ENCODE peak calls at places on chromosomes 5 and 9, in five cellular contexts. F, O, H, G and J are unnamed samples.

GRCh38 chr9:128383791-128384190 is 12.6 kb downstream of the URM1 start:
- DNase-seq in F (no peak), O (no peak), H (no peak), G (no peak), J (no peak)

GRCh38 chr5:177479774-177480173 is 6.3 kb upstream of the DBN1 start:
- DNase-seq in F (peak; percentile 53), O (no peak), H (no peak), G (no peak), J (no peak)

GRCh38 chr5:180054226-180054625 is 17.3 kb downstream of the RNF130 start:
- DNase-seq in F (no peak), O (no peak), H (no peak), G (no peak), J (no peak)

GRCh38 chr5:28374492-28374934 is 1336.1 kb upstream of the CDH9 start:
- DNase-seq in F (no peak), O (no peak), H (no peak), G (no peak), J (no peak)

GRCh38 chr5:41876678-41877077 is 6.5 kb upstream of the OXCT1 start:
- DNase-seq in F (no peak), O (no peak), H (no peak), G (no peak), J (no peak)

GRCh38 chr5:150161242-150162141 is 5.1 kb upstream of the CDX1 start:
- DNase-seq in F (peak; percentile 75), O (peak; percentile 78), H (peak; percentile 96), G (peak; percentile 89), J (peak; percentile 91)

GRCh38 chr9:113624721-113625120 is 161.2 kb downstream of the RGS3 start:
- DNase-seq in F (no peak), O (no peak), H (no peak), G (no peak), J (peak; percentile 70)

GRCh38 chr5:177276886-177277285 is 26.6 kb downstream of the RAB24 start:
- DNase-seq in F (no peak), O (no peak), H (no peak), G (no peak), J (no peak)

GRCh38 chr5:169288066-169288753 is 12.7 kb downstream of the SLIT3 start:
- DNase-seq in F (peak; percentile 57), O (no peak), H (no peak), G (no peak), J (no peak)

GRCh38 chr9:33044677-33045282 is 19.7 kb downstream of the DNAJA1 start:
- DNase-seq in F (no peak), O (peak; percentile 53), H (peak; percentile 19), G (no peak), J (no peak)

GRCh38 chr9:114339130-114339908 is 9.7 kb downstream of the ORM2 start:
- DNase-seq in F (peak; percentile 50), O (peak; percentile 66), H (peak; percentile 65), G (no peak), J (no peak)

GRCh38 chr5:7850533-7851239 is at the start of gene CFAP90:
- DNase-seq in F (no peak), O (peak; percentile 35), H (peak; percentile 94), G (no peak), J (no peak)

GRCh38 chr5:171600736-171601265 is 181.4 kb downstream of the FGF18 start:
- DNase-seq in F (no peak), O (no peak), H (no peak), G (peak; percentile 80), J (peak; percentile 64)

GRCh38 chr9:38083858-38084555 is 15.0 kb upstream of the SHB start:
- DNase-seq in F (no peak), O (peak; percentile 3), H (no peak), G (peak; percentile 44), J (peak; percentile 24)

GRCh38 chr9:68706579-68707201 is 1.6 kb downstream of the PIP5K1B start:
- DNase-seq in F (no peak), O (no peak), H (no peak), G (no peak), J (no peak)

GRCh38 chr5:112923148-112923917 is 1.3 kb upstream of the REEP5 start:
- DNase-seq in F (no peak), O (no peak), H (no peak), G (no peak), J (no peak)

GRCh38 chr9:130147910-130148309 is 24.3 kb upstream of the NCS1 start:
- DNase-seq in F (no peak), O (no peak), H (no peak), G (no peak), J (no peak)

GRCh38 chr9:113875420-113875916 is 641 bp upstream of the ZNF618 start:
- DNase-seq in F (peak; percentile 23), O (no peak), H (no peak), G (no peak), J (no peak)

GRCh38 chr9:89428901-89429890 is 68.7 kb downstream of the SEMA4D start:
- DNase-seq in F (no peak), O (no peak), H (no peak), G (no peak), J (no peak)

GRCh38 chr5:141521244-141521781 is 32.4 kb downstream of the PCDHGC5 start:
- DNase-seq in F (peak; percentile 100), O (no peak), H (no peak), G (no peak), J (no peak)

GRCh38 chr5:114362197-114362976 is 517 bp downstream of the KCNN2 start:
- DNase-seq in F (no peak), O (no peak), H (peak; percentile 64), G (no peak), J (no peak)

GRCh38 chr5:65801332-65801731 is 79.3 kb downstream of the NLN start:
- DNase-seq in F (peak; percentile 76), O (no peak), H (no peak), G (no peak), J (no peak)

GRCh38 chr5:78215565-78215964 is 78.9 kb downstream of the AP3B1 start:
- DNase-seq in F (no peak), O (no peak), H (no peak), G (no peak), J (no peak)

GRCh38 chr9:76932778-76933177 is 26.9 kb upstream of the PRUNE2 start:
- DNase-seq in F (peak; percentile 84), O (no peak), H (no peak), G (no peak), J (no peak)

GRCh38 chr5:27313549-27313948 is 275.2 kb upstream of the CDH9 start:
- DNase-seq in F (no peak), O (no peak), H (no peak), G (no peak), J (no peak)

GRCh38 chr9:99167120-99167519 is 54.6 kb downstream of the ALG2 start:
- DNase-seq in F (no peak), O (no peak), H (no peak), G (no peak), J (no peak)

GRCh38 chr5:72106922-72107873 is at the start of gene MAP1B:
- DNase-seq in F (peak; percentile 64), O (peak; percentile 44), H (peak; percentile 84), G (peak; percentile 64), J (peak; percentile 87)

GRCh38 chr9:35538361-35539234 is 48.7 kb downstream of the RUSC2 start:
- DNase-seq in F (peak; percentile 90), O (peak; percentile 55), H (peak; percentile 58), G (peak; percentile 90), J (peak; percentile 89)

GRCh38 chr9:136648746-136649145 is 14.0 kb upstream of the EGFL7 start:
- DNase-seq in F (no peak), O (no peak), H (no peak), G (peak; percentile 72), J (no peak)

GRCh38 chr5:43413966-43414365 is 1.8 kb upstream of the CCL28 start:
- DNase-seq in F (no peak), O (no peak), H (no peak), G (no peak), J (no peak)
- TF ChIP-seq CTCF in F (no peak), O (no peak), H (no peak), G (no peak), J (no peak)

GRCh38 chr9:125200216-125201047 is at the start of gene RABEPK:
- DNase-seq in F (peak; percentile 94), O (peak; percentile 94), H (peak; percentile 97), G (peak; percentile 93), J (peak; percentile 95)

GRCh38 chr9:125204477-125204876 is 4.1 kb downstream of the RABEPK start:
- DNase-seq in F (no peak), O (no peak), H (no peak), G (no peak), J (no peak)

GRCh38 chr9:125203259-125203658 is 2.9 kb downstream of the RABEPK start:
- DNase-seq in F (no peak), O (no peak), H (no peak), G (no peak), J (no peak)
- TF ChIP-seq CTCF in F (no peak), O (no peak), H (no peak), G (no peak), J (no peak)

DNA sequence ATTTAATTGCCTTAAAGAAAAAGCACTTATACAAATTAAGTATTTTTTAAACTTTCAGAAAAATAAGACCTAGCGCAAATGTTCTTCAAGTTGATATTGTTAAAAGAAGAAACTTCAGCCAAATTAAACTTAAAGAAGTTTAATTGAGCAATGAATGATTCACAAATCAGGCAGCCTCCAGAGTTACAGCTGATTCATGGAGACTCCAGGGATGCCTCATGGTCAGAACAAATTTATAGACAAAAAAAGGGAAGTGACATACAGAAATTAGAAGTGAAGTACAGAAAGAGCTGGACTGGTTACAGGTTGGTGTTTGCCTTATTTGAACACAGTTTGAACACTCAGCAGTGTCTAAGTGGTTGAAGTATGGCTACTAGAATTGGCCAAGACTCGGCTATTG is 60.3 kb downstream of the CDKN2A start:
- DNase-seq in F (peak; percentile 20), O (no peak), H (no peak), G (no peak), J (no peak)
- TF ChIP-seq CTCF in F (no peak), O (no peak), H (no peak), G (no peak), J (no peak)

GRCh38 chr5:10528827-10529226 is 35.0 kb upstream of the ANKRD33B start:
- DNase-seq in F (no peak), O (no peak), H (no peak), G (no peak), J (no peak)

GRCh38 chr5:10530601-10531320 is 33.1 kb upstream of the ANKRD33B start:
- DNase-seq in F (no peak), O (no peak), H (no peak), G (no peak), J (no peak)

GRCh38 chr5:10525124-10525495 is 38.8 kb upstream of the ANKRD33B start:
- DNase-seq in F (no peak), O (no peak), H (no peak), G (no peak), J (no peak)

GRCh38 chr5:10527281-10527950 is 36.5 kb upstream of the ANKRD33B start:
- DNase-seq in F (peak; percentile 49), O (no peak), H (no peak), G (no peak), J (no peak)

DNA sequence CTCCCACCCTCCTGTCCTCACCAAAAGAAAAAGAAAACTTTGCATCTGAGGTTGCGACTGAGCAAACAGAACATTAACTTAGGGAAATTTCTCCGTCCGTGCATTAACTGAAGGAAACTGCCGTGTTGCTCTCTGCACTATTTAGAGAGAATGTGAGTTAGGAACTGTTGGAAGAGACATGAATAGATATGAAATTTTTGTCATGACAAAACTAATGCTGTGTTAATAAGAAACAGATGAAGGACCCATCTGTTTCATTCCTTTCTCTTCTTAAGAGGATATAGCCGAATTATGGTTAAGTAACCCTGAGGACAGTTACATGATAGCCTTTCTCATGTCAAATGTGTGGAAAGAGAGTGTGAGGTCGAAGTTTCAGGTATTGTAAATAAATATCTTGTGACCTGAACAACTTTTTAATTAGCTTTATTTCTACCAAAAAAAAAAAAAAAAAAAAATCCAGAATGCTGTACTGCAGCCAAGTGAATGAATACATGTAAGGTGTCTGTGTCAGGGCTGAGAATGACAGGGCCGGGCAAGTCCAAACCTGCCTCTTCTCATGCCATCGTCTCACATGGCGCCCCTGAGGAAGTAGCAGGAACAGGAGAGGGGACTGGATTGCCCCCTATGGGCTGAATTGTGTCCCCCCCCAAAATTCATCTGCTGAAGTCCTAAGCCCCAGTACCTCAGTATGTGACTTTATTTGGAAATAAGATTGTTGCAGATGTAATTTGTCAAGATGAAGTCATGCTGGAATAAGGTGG is 35.6 kb upstream of the ANKRD33B start:
- DNase-seq in F (peak; percentile 87), O (no peak), H (no peak), G (no peak), J (no peak)
- TF ChIP-seq CTCF in F (peak; percentile 27), O (no peak), H (no peak), G (no peak), J (no peak)